ENCODE peak calls at places on chromosomes 12 and 14, in five cellular contexts. L is fibroblast of lung, W is tibial artery, U is uterus, T is OCI-LY7. O is an unnamed sample.

GRCh38 chr14:94598816-94599655 is 13.2 kb upstream of the SERPINA3 start:
- DNase-seq in L (peak; percentile 99), W (peak; percentile 79), U (peak; percentile 67), T (no peak), O (peak; percentile 86)

GRCh38 chr12:1590083-1590979 is 4.0 kb downstream of the FBXL14 start:
- DNase-seq in L (peak; percentile 90), W (peak; percentile 28), U (no peak), T (no peak), O (no peak)

GRCh38 chr14:104972301-104973211 is 5.6 kb downstream of the AHNAK2 start:
- DNase-seq in L (peak; percentile 59), W (peak; percentile 89), U (peak; percentile 77), T (no peak), O (no peak)

GRCh38 chr12:14564336-14564959 is 3.2 kb downstream of the PLBD1 start:
- DNase-seq in L (no peak), W (no peak), U (no peak), T (no peak), O (no peak)

GRCh38 chr12:110957652-110958051 is 37.3 kb upstream of the MYL2 start:
- DNase-seq in L (no peak), W (no peak), U (no peak), T (no peak), O (no peak)

GRCh38 chr12:1167784-1168183 is 176.8 kb downstream of the ERC1 start:
- DNase-seq in L (no peak), W (no peak), U (no peak), T (no peak), O (no peak)

GRCh38 chr12:5660271-5660670 is 228.4 kb downstream of the NTF3 start:
- DNase-seq in L (no peak), W (no peak), U (no peak), T (no peak), O (no peak)

GRCh38 chr12:95633671-95634465 is 82.6 kb upstream of the USP44 start:
- DNase-seq in L (peak; percentile 47), W (no peak), U (no peak), T (no peak), O (peak; percentile 59)

GRCh38 chr14:38646391-38646790 is 390.5 kb upstream of the CLEC14A start:
- DNase-seq in L (no peak), W (no peak), U (no peak), T (no peak), O (no peak)

GRCh38 chr12:116045158-116045557 is 232.3 kb downstream of the MED13L start:
- DNase-seq in L (no peak), W (no peak), U (no peak), T (no peak), O (no peak)

GRCh38 chr12:85765443-85765842 is 70.8 kb downstream of the RASSF9 start:
- DNase-seq in L (no peak), W (no peak), U (no peak), T (no peak), O (no peak)

GRCh38 chr14:96804821-96805374 is 7.7 kb downstream of the VRK1 start:
- DNase-seq in L (no peak), W (no peak), U (no peak), T (no peak), O (no peak)

GRCh38 chr14:98946995-98947394 is 325.0 kb downstream of the BCL11B start:
- DNase-seq in L (peak; percentile 16), W (peak; percentile 55), U (peak; percentile 26), T (no peak), O (no peak)

GRCh38 chr12:22821985-22822384 is 197.0 kb downstream of the ETNK1 start:
- DNase-seq in L (peak; percentile 59), W (no peak), U (no peak), T (no peak), O (no peak)

GRCh38 chr12:109308534-109309440 is at the start of gene FOXN4:
- DNase-seq in L (no peak), W (no peak), U (no peak), T (peak; percentile 41), O (no peak)

GRCh38 chr12:32566663-32567634 is 112.2 kb upstream of the DNM1L start:
- DNase-seq in L (peak; percentile 71), W (no peak), U (no peak), T (no peak), O (no peak)

GRCh38 chr12:95637471-95638155 is 86.3 kb upstream of the USP44 start:
- DNase-seq in L (peak; percentile 83), W (no peak), U (no peak), T (no peak), O (peak; percentile 84)

GRCh38 chr12:51269174-51270066 is 795 bp downstream of the SMAGP start:
- DNase-seq in L (peak; percentile 39), W (no peak), U (peak; percentile 21), T (peak; percentile 40), O (no peak)

GRCh38 chr12:103085541-103085940 is 128.1 kb downstream of the ASCL1 start:
- DNase-seq in L (no peak), W (no peak), U (no peak), T (no peak), O (no peak)

GRCh38 chr12:132163041-132163910 is 19.0 kb downstream of the NOC4L start:
- DNase-seq in L (no peak), W (no peak), U (no peak), T (no peak), O (no peak)

GRCh38 chr14:51981218-51981854 is 8.0 kb upstream of the RTRAF start:
- DNase-seq in L (no peak), W (no peak), U (no peak), T (no peak), O (no peak)

GRCh38 chr12:19648173-19648572 is 208.9 kb downstream of the AEBP2 start:
- DNase-seq in L (no peak), W (no peak), U (no peak), T (no peak), O (no peak)

GRCh38 chr14:23034498-23035302 is at the start of gene PSMB5:
- DNase-seq in L (peak; percentile 96), W (peak; percentile 91), U (peak; percentile 87), T (peak; percentile 98), O (peak; percentile 85)

GRCh38 chr12:13950502-13950901 is 30.9 kb downstream of the GRIN2B start:
- DNase-seq in L (no peak), W (no peak), U (no peak), T (no peak), O (no peak)

GRCh38 chr14:45118594-45118993 is 15.7 kb downstream of the FKBP3 start:
- DNase-seq in L (no peak), W (no peak), U (no peak), T (no peak), O (no peak)

GRCh38 chr12:97941686-97942354 is 479.2 kb downstream of the RMST start:
- DNase-seq in L (no peak), W (no peak), U (no peak), T (no peak), O (no peak)

GRCh38 chr12:30329281-30329680 is 366.4 kb downstream of the IPO8 start:
- DNase-seq in L (peak; percentile 64), W (no peak), U (no peak), T (no peak), O (no peak)

GRCh38 chr12:131222271-131223139 is 268.8 kb downstream of the ADGRD1 start:
- DNase-seq in L (no peak), W (no peak), U (no peak), T (no peak), O (no peak)

GRCh38 chr12:29901585-29901984 is 117.8 kb upstream of the TMTC1 start:
- DNase-seq in L (no peak), W (no peak), U (no peak), T (no peak), O (no peak)

GRCh38 chr14:93708311-93708734 is 80.0 kb downstream of the PRIMA1 start:
- DNase-seq in L (no peak), W (no peak), U (no peak), T (no peak), O (no peak)

GRCh38 chr12:92503977-92504966 is 198.5 kb upstream of the PLEKHG7 start:
- DNase-seq in L (no peak), W (peak; percentile 55), U (no peak), T (no peak), O (no peak)

GRCh38 chr14:24231263-24232120 is 675 bp downstream of the NEDD8 start:
- DNase-seq in L (no peak), W (no peak), U (no peak), T (peak; percentile 43), O (no peak)

DNA sequence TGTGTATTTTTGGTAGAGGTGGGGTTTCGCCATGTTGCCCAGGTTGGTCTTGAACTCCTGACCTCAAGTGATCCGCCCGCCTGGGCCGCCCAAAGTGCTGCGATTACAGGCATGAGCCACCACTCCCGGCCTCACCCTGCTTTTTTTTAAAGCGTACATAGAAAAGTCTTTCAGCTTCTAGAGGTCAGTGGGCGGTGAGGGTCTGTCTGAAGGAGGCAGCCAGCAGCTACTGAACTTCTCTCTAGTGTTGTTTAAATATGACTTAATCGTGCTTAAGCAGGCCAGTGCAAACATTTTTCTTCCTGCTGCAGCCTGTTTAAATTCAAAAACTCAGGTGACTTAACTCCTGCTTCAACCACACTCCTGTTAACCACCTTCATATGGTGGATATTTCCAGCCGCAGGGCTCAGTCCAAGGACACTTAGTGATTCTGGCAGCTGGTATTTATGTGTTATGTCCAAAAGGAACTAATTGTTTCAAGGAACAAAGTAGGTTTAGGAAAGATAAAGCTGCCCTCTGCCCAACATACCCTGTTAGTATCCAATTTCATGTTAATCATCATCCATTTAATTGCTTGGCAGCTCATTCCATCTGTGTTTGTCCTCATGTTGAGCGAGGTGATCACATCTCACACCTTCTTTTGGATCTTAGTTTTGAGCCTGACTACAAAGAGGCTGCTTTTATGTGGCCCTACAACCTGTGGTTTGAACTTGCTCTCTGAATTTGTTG is 2.0 kb downstream of the PRKAB1 start:
- DNase-seq in L (no peak), W (no peak), U (no peak), T (no peak), O (no peak)
- H3K4me3 ChIP-seq in L (peak overlapping the region; percentile 2), W (no peak overlapping the region), U (no peak overlapping the region), T (peak overlapping the region; percentile 29), O (no peak overlapping the region)

DNA sequence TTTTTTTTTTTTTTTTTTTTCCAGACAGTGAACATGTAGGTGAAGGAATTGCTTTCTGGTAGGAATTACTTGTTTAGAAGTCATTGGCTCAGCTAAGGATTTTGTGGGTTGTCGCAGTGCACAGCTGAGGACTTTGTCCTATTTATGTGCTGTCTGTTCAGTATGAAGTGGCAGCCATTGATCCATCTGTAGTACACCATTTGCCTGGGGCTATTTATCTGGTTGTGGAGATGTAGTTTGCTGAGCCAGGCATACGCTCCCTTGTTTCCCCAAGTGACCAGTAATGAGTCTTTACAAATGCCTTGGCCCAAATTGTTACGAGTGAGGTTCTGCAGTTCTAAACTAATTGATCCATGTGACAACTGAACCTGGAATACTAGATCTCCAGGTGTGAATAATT is 140.1 kb downstream of the NRXN3 start:
- DNase-seq in L (no peak), W (no peak), U (no peak), T (no peak), O (no peak)
- TF ChIP-seq CTCF in L (no peak), W (no peak), U (no peak), T (no peak), O (no peak)

GRCh38 chr12:120247183-120247582 is 18.3 kb downstream of the PXN start:
- DNase-seq in L (no peak), W (no peak), U (no peak), T (no peak), O (no peak)
- H3K4me3 ChIP-seq in L (no peak overlapping the region), W (no peak overlapping the region), U (no peak overlapping the region), T (no peak overlapping the region), O (no peak overlapping the region)

DNA sequence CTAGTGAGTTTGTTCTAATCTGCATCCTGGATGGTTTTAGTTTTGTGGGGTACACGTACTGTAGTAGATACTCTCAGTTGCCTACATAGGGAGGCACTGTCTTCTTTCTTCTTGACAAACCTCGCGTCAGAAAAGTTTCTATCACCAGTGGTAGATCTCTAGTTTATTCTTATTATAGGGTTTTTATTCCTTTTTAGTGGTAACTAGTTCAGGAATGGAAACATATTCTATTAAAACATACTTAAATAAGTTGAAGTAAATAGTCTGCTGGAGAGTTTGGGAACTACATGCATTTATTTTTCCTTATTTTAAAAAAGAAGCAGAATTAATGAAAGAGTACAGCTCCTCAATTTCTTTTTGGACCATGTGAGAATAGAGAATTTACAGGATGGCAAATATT is 33.6 kb upstream of the OR9K2 start:
- DNase-seq in L (no peak), W (no peak), U (no peak), T (no peak), O (no peak)
- TF ChIP-seq CTCF in L (no peak), W (no peak), U (no peak), T (no peak), O (no peak)

O was measured in AG09309.